ENCODE peak calls at places on chromosomes 11 and 22, in six cellular contexts. K, C, O, E, N and J are unnamed samples.

GRCh38 chr11:126766425-126766824 is 234.1 kb downstream of the KIRREL3 start:
- DNase-seq in E (no peak), K (no peak), C (no peak), O (no peak), N (no peak), J (no peak)

GRCh38 chr22:22371031-22371541 is 126.5 kb downstream of the VPREB1 start:
- DNase-seq in N (no peak), O (no peak), C (no peak), K (no peak), E (no peak), J (no peak)

GRCh38 chr11:88300888-88301477 is 36.6 kb downstream of the CTSC start:
- DNase-seq in C (no peak), K (no peak), N (no peak), O (no peak), E (no peak), J (no peak)

GRCh38 chr11:61737131-61737530 is 15.3 kb upstream of the MYRF start:
- DNase-seq in K (no peak), E (no peak), C (no peak), O (no peak), N (no peak), J (no peak)

GRCh38 chr11:66886671-66887221 is 29.9 kb downstream of the LRFN4 start:
- DNase-seq in K (no peak), O (no peak), E (peak; percentile 90), N (no peak), C (peak; percentile 18), J (no peak)

GRCh38 chr11:3370268-3370870 is 8.6 kb downstream of the ZNF195 start:
- DNase-seq in E (no peak), C (no peak), K (no peak), O (no peak), N (no peak), J (no peak)

GRCh38 chr11:78100276-78101040 is 20.8 kb upstream of the NDUFC2 start:
- DNase-seq in K (no peak), C (no peak), O (no peak), E (no peak), N (no peak), J (no peak)

GRCh38 chr11:15688351-15688792 is 573.6 kb downstream of the INSC start:
- DNase-seq in N (no peak), K (no peak), C (peak; percentile 68), E (no peak), O (no peak), J (no peak)

GRCh38 chr11:118152552-118153471 is at the start of gene SCN4B:
- DNase-seq in C (peak; percentile 20), O (no peak), K (peak; percentile 32), E (no peak), N (no peak), J (no peak)

GRCh38 chr11:105719073-105719846 is 109.4 kb downstream of the GRIA4 start:
- DNase-seq in E (peak; percentile 88), O (peak; percentile 45), K (peak; percentile 8), C (peak; percentile 92), N (no peak), J (no peak)

GRCh38 chr11:30210357-30210756 is 20.5 kb upstream of the FSHB start:
- DNase-seq in O (no peak), E (no peak), K (no peak), C (no peak), N (no peak), J (no peak)

GRCh38 chr11:122714484-122714883 is 59.0 kb downstream of the UBASH3B start:
- DNase-seq in K (no peak), C (no peak), E (no peak), N (no peak), O (no peak), J (no peak)

GRCh38 chr11:135075740-135076139 is 663.7 kb upstream of the B3GAT1 start:
- DNase-seq in N (peak; percentile 32), C (peak; percentile 5), O (no peak), E (peak; percentile 28), K (peak; percentile 76), J (peak; percentile 79)

GRCh38 chr11:69792611-69793010 is 17.5 kb upstream of the FGF4 start:
- DNase-seq in N (no peak), O (no peak), C (no peak), K (no peak), E (no peak), J (no peak)

GRCh38 chr11:62552931-62553838 is 6.6 kb upstream of the AHNAK start:
- DNase-seq in C (peak; percentile 96), K (peak; percentile 54), O (no peak), E (peak; percentile 96), N (no peak), J (no peak)

GRCh38 chr22:23163665-23164064 is 16.6 kb upstream of the BCR start:
- DNase-seq in C (no peak), K (no peak), E (no peak), N (no peak), O (no peak), J (no peak)

GRCh38 chr11:75891947-75892739 is 77.1 kb downstream of the UVRAG start:
- DNase-seq in K (no peak), O (no peak), N (no peak), E (no peak), C (no peak), J (no peak)

GRCh38 chr22:49257551-49257951 is 570.1 kb downstream of the BRD1 start:
- DNase-seq in C (no peak), O (no peak), K (no peak), E (no peak), N (no peak), J (no peak)

GRCh38 chr11:97794876-97795275 is 1225.9 kb upstream of the CNTN5 start:
- DNase-seq in K (no peak), E (no peak), C (no peak), O (no peak), N (no peak), J (no peak)

GRCh38 chr11:73121692-73122091 is 20.4 kb downstream of the FCHSD2 start:
- DNase-seq in O (no peak), N (no peak), C (no peak), E (no peak), K (no peak), J (no peak)

GRCh38 chr11:2325123-2325522 is 23.3 kb downstream of the TSPAN32 start:
- DNase-seq in O (no peak), K (no peak), N (no peak), E (no peak), C (no peak), J (no peak)

GRCh38 chr11:129115652-129116585 is 76.2 kb downstream of the ARHGAP32 start:
- DNase-seq in E (peak; percentile 33), N (no peak), C (peak; percentile 78), O (no peak), K (no peak), J (no peak)

GRCh38 chr11:75325713-75326438 is 25.6 kb downstream of the ARRB1 start:
- DNase-seq in O (peak; percentile 72), N (peak; percentile 39), C (peak; percentile 97), K (peak; percentile 50), E (peak; percentile 65), J (peak; percentile 70)